ENCODE peak calls at places on chromosomes 7 and 10, in six cellular contexts. A is mesenchymal stem cell, I is IMR-90, Z is neuronal stem cell, T is H1, G is mesendoderm. Y is an unnamed sample.

GRCh38 chr10:49518982-49519578 is 19.8 kb downstream of the ERCC6 start:
- DNase-seq in A (peak; percentile 53), I (peak; percentile 54), Z (peak; percentile 61), T (no peak), G (peak; percentile 70), Y (peak; percentile 30)

GRCh38 chr10:103502849-103503660 is 9.6 kb downstream of the NEURL1 start:
- DNase-seq in A (no peak), I (no peak), Z (no peak), T (no peak), G (no peak), Y (no peak)

GRCh38 chr10:123704076-123704475 is 37.9 kb downstream of the GPR26 start:
- DNase-seq in A (no peak), I (no peak), Z (no peak), T (no peak), G (no peak), Y (no peak)

GRCh38 chr7:103685646-103686418 is 239.8 kb upstream of the SLC26A5 start:
- DNase-seq in A (no peak), I (no peak), Z (no peak), T (no peak), G (no peak), Y (no peak)

GRCh38 chr7:35624299-35625186 is 70.4 kb downstream of the HERPUD2 start:
- DNase-seq in A (peak; percentile 51), I (peak; percentile 29), Z (peak; percentile 64), T (peak; percentile 29), G (peak; percentile 93), Y (peak; percentile 36)

GRCh38 chr10:35194471-35194870 is 67.8 kb downstream of the CREM start:
- DNase-seq in A (no peak), I (peak; percentile 34), Z (no peak), T (no peak), G (no peak), Y (no peak)

GRCh38 chr10:129501652-129502436 is 34.8 kb downstream of the MGMT start:
- DNase-seq in A (no peak), I (no peak), Z (no peak), T (no peak), G (no peak), Y (no peak)

GRCh38 chr7:50266893-50267386 is 37.6 kb upstream of the IKZF1 start:
- DNase-seq in A (no peak), I (no peak), Z (no peak), T (no peak), G (no peak), Y (no peak)

GRCh38 chr10:13924020-13924725 is 337.4 kb downstream of the PRPF18 start:
- DNase-seq in A (peak; percentile 80), I (peak; percentile 96), Z (no peak), T (no peak), G (no peak), Y (peak; percentile 50)

GRCh38 chr7:69597278-69598076 is 798 bp upstream of the AUTS2 start:
- DNase-seq in A (peak; percentile 21), I (no peak), Z (peak; percentile 47), T (no peak), G (peak; percentile 61), Y (peak; percentile 22)

GRCh38 chr7:80722596-80723141 is 84.2 kb downstream of the CD36 start:
- DNase-seq in A (peak; percentile 98), I (peak; percentile 100), Z (no peak), T (peak; percentile 43), G (peak; percentile 86), Y (peak; percentile 95)

GRCh38 chr7:136953386-136953785 is 84.9 kb downstream of the CHRM2 start:
- DNase-seq in A (peak; percentile 80), I (peak; percentile 79), Z (no peak), T (no peak), G (no peak), Y (peak; percentile 51)

GRCh38 chr10:16761300-16761699 is 55.9 kb downstream of the RSU1 start:
- DNase-seq in A (peak; percentile 10), I (no peak), Z (no peak), T (no peak), G (no peak), Y (no peak)

GRCh38 chr10:87860156-87860795 is 3.1 kb downstream of the KLLN start:
- DNase-seq in A (peak; percentile 81), I (peak; percentile 69), Z (no peak), T (no peak), G (peak; percentile 86), Y (peak; percentile 50)

GRCh38 chr10:110358869-110359629 is 54.3 kb upstream of the SMNDC1 start:
- DNase-seq in A (no peak), I (no peak), Z (no peak), T (no peak), G (peak; percentile 89), Y (peak; percentile 90)

GRCh38 chr7:100156331-100157068 is 2.0 kb downstream of the TRAPPC14 start:
- DNase-seq in A (no peak), I (no peak), Z (no peak), T (no peak), G (peak; percentile 70), Y (no peak)

GRCh38 chr7:3943779-3944520 is 642.9 kb downstream of the SDK1 start:
- DNase-seq in A (no peak), I (no peak), Z (no peak), T (no peak), G (no peak), Y (no peak)

GRCh38 chr7:150956395-150957118 is 21.6 kb downstream of the KCNH2 start:
- DNase-seq in A (no peak), I (no peak), Z (no peak), T (no peak), G (no peak), Y (no peak)

GRCh38 chr7:127393370-127394058 is 1.0 kb upstream of the ZNF800 start:
- DNase-seq in A (peak; percentile 18), I (no peak), Z (peak; percentile 6), T (no peak), G (peak; percentile 27), Y (no peak)

GRCh38 chr10:30438016-30438850 is 4.2 kb downstream of the MAP3K8 start:
- DNase-seq in A (peak; percentile 37), I (peak; percentile 67), Z (no peak), T (no peak), G (no peak), Y (no peak)

GRCh38 chr10:24556746-24557742 is 166.6 kb downstream of the ARHGAP21 start:
- DNase-seq in A (peak; percentile 64), I (peak; percentile 79), Z (peak; percentile 36), T (no peak), G (peak; percentile 74), Y (peak; percentile 84)

GRCh38 chr7:71236488-71237179 is 104.7 kb downstream of the GALNT17 start:
- DNase-seq in A (no peak), I (no peak), Z (no peak), T (no peak), G (peak; percentile 29), Y (no peak)

GRCh38 chr7:102040569-102040968 is 223.1 kb downstream of the CUX1 start:
- DNase-seq in A (no peak), I (no peak), Z (no peak), T (no peak), G (no peak), Y (no peak)

GRCh38 chr7:94436018-94436604 is 41.4 kb downstream of the COL1A2 start:
- DNase-seq in A (peak; percentile 71), I (peak; percentile 78), Z (peak; percentile 56), T (peak; percentile 19), G (peak; percentile 79), Y (peak; percentile 94)

GRCh38 chr7:23893172-23893941 is 183.3 kb downstream of the STK31 start:
- DNase-seq in A (peak; percentile 77), I (no peak), Z (no peak), T (no peak), G (no peak), Y (peak; percentile 87)

GRCh38 chr10:44393051-44393630 is 8.2 kb upstream of the CXCL12 start:
- DNase-seq in A (peak; percentile 38), I (peak; percentile 13), Z (no peak), T (no peak), G (no peak), Y (no peak)

GRCh38 chr7:105013283-105013817 is 655 bp upstream of the KMT2E start:
- DNase-seq in A (peak; percentile 96), I (peak; percentile 93), Z (peak; percentile 94), T (peak; percentile 65), G (peak; percentile 97), Y (peak; percentile 88)
- H3K23ac ChIP-seq in A (peak overlapping the region; percentile 96), I (peak overlapping the region; percentile 100), Z (peak overlapping the region; percentile 98), T (peak overlapping the region; percentile 61), G (peak overlapping the region; percentile 99), Y (no peak overlapping the region)

DNA sequence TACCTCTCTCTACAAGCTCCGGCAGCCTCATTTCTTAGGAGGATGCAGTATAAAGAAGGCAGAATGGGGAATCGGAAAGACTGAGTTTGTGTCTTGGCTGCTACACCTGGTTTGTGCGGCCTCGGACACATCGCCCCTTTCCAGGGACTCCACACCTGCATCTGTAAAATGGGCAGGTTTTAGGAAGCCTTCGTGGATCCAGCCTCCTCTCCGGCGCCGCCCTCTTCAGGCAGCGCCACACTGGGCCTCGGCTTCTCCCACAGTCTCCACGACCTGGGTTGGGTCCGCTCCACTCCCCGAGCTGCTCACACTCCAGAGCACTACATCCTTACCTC is 341 bp downstream of the GOT1 start:
- DNase-seq in A (no peak), I (no peak), Z (no peak), T (no peak), G (no peak), Y (no peak)
- H2BK5ac ChIP-seq in A (no peak overlapping the region), I (peak overlapping the region; percentile 43), Z (no peak overlapping the region), T (peak overlapping the region; percentile 85), G (no peak overlapping the region), Y (peak overlapping the region; percentile 67)

DNA sequence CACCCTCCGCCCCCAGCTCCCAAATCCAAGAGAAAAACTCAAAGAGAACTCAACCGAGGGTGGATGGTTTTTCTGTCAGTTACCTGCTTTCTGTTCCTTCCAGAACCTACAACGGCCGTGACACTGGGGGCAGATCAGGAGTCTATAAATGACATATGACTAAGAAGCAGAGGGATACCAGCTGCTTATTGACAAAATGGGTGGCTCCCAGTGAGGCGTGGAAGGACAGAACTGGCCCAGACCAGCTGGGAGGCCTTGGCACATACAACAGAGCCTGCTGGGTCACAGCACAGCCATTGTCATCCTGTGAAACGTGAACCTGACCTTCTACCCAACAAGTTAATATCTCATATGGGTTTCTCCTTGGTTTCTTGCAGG is 84.3 kb upstream of the ADRB1 start:
- DNase-seq in A (peak; percentile 35), I (no peak), Z (no peak), T (no peak), G (no peak), Y (no peak)
- H3K4me3 ChIP-seq in A (no peak overlapping the region), I (no peak overlapping the region), Z (no peak overlapping the region), T (no peak overlapping the region), G (no peak overlapping the region), Y (no peak overlapping the region)

GRCh38 chr7:105675873-105676484 is 94.7 kb upstream of the EFCAB10 start:
- DNase-seq in A (no peak), I (no peak), Z (no peak), T (no peak), G (no peak), Y (no peak)
- H3K23ac ChIP-seq in A (no peak overlapping the region), I (no peak overlapping the region), Z (no peak overlapping the region), T (no peak overlapping the region), G (no peak overlapping the region), Y (no peak overlapping the region)

GRCh38 chr7:44796034-44796503 is 412 bp upstream of the PPIA start:
- DNase-seq in A (peak; percentile 66), I (peak; percentile 36), Z (no peak), T (peak; percentile 23), G (peak; percentile 88), Y (peak; percentile 72)
- H2BK5ac ChIP-seq in A (no peak overlapping the region), I (peak overlapping the region; percentile 90), Z (peak overlapping the region; percentile 90), T (peak overlapping the region; percentile 91), G (peak overlapping the region; percentile 39), Y (peak overlapping the region; percentile 63)

DNA sequence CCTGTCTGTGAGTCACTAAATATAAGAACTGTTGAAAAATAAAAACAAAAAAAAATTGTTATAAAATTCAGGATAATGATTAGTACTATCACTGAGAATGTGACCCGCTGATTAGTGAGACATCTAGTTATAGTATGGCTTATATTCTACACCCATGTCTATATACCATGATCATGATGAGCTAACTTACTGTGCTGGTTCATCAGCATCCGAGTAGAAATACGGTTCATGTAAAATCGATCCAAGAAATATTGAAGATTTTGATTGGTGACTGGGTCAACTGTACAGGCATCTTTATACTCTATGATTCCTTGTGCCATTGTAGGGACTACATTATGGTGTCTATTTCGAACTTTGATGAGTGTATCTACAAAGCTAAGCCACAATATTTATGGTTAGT is 3.7 kb downstream of the PDK4 start:
- DNase-seq in A (no peak), I (no peak), Z (no peak), T (no peak), G (no peak), Y (no peak)
- H3K4me3 ChIP-seq in A (no peak overlapping the region), I (no peak overlapping the region), Z (no peak overlapping the region), T (no peak overlapping the region), G (no peak overlapping the region), Y (no peak overlapping the region)

Y was measured in trophoblast cell.